ENCODE peak calls at places on chromosomes 16 and 17, in nine cellular contexts. I is CD4-positive, alpha-beta T cell; N is bronchial epithelial cell; L is nephron progenitor cell; F is epithelial cell of esophagus; B is astrocyte of the cerebellum; S is foreskin fibroblast; P is H9; R is endothelial cell. Y is an unnamed sample.

GRCh38 chr17:38761612-38762011 is 9.1 kb downstream of the PSMB3 start:
- DNase-seq in I (no peak), N (peak; percentile 36), L (peak; percentile 37), F (peak; percentile 55), B (no peak), S (no peak), P (peak; percentile 86), R (peak; percentile 63), Y (no peak)

GRCh38 chr17:63498621-63499195 is 21.8 kb downstream of the ACE start:
- DNase-seq in I (no peak), N (no peak), L (no peak), F (no peak), B (no peak), S (peak; percentile 68), P (no peak), R (no peak), Y (no peak)

GRCh38 chr16:50395763-50396710 is 27.2 kb upstream of the BRD7 start:
- DNase-seq in I (no peak), N (peak; percentile 36), L (no peak), F (peak; percentile 41), B (no peak), S (no peak), P (no peak), R (no peak), Y (no peak)

GRCh38 chr17:39634384-39634871 is 2.5 kb upstream of the STARD3 start:
- DNase-seq in I (no peak), N (peak; percentile 33), L (no peak), F (peak; percentile 57), B (peak; percentile 28), S (no peak), P (no peak), R (no peak), Y (no peak)

GRCh38 chr17:82895087-82895486 is 55.3 kb upstream of the ZNF750 start:
- DNase-seq in I (no peak), N (no peak), L (no peak), F (no peak), B (no peak), S (no peak), P (no peak), R (no peak), Y (no peak)

GRCh38 chr17:40664582-40665333 is at the start of gene KRT222:
- DNase-seq in I (no peak), N (no peak), L (peak; percentile 13), F (no peak), B (no peak), S (no peak), P (no peak), R (no peak), Y (no peak)

GRCh38 chr16:81551141-81551808 is 106.7 kb downstream of the CMIP start:
- DNase-seq in I (no peak), N (peak; percentile 87), L (no peak), F (peak; percentile 82), B (no peak), S (peak; percentile 52), P (no peak), R (no peak), Y (no peak)

GRCh38 chr17:65514541-65514940 is 46.9 kb downstream of the AXIN2 start:
- DNase-seq in I (no peak), N (peak; percentile 9), L (no peak), F (no peak), B (no peak), S (peak; percentile 45), P (no peak), R (no peak), Y (peak; percentile 32)

GRCh38 chr17:76670020-76670707 is 26.6 kb upstream of the ST6GALNAC1 start:
- DNase-seq in I (no peak), N (peak; percentile 74), L (no peak), F (peak; percentile 73), B (no peak), S (no peak), P (no peak), R (no peak), Y (no peak)

GRCh38 chr17:76671123-76671911 is 27.8 kb upstream of the ST6GALNAC1 start:
- DNase-seq in I (peak; percentile 98), N (peak; percentile 98), L (peak; percentile 98), F (peak; percentile 100), B (peak; percentile 100), S (peak; percentile 100), P (peak; percentile 100), R (peak; percentile 98), Y (peak; percentile 100)

GRCh38 chr17:76670708-76671122 is 27.2 kb upstream of the ST6GALNAC1 start:
- DNase-seq in I (no peak), N (no peak), L (no peak), F (no peak), B (no peak), S (no peak), P (no peak), R (no peak), Y (no peak)

GRCh38 chr17:76667356-76667755 is 23.8 kb upstream of the ST6GALNAC1 start:
- DNase-seq in I (no peak), N (peak; percentile 18), L (no peak), F (no peak), B (no peak), S (no peak), P (no peak), R (no peak), Y (no peak)

DNA sequence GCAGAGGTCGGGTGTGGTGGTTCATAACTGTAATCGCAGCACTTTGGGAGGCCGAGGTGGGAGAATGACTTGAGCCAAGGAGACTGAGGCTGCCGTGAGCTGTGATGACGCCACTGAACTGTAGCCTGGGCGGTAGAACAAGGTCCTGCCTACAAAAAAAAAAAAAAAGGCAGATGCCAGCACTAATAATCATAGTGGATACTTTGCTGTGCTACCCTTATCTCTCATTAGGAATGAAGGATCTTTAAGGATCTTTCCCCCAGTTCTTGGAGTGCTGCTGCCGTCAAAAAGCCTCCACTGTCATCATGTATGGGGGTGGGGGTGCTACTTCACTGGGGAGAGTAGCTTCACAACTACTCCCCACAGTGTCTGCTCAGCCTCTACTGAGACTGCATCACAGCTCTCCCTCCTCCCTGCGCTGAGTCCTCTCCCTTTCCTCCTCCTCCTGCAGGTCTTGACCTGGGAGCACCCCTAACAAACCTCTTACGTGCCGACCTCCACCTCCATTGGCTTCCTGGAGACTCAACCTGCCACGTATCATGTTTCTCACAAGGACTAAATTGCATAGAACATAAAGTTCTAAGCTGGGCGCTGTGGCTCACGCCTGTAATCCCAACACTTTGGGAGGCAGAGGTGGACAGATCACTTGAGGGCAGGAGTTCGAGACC is 24.4 kb upstream of the ST6GALNAC1 start:
- DNase-seq in I (no peak), N (peak; percentile 80), L (no peak), F (peak; percentile 45), B (no peak), S (no peak), P (no peak), R (no peak), Y (no peak)
- TF ChIP-seq CTCF in I (no peak), N (no peak), L (no peak), F (no peak), B (no peak), S (no peak), P (no peak), R (no peak), Y (no peak)

DNA sequence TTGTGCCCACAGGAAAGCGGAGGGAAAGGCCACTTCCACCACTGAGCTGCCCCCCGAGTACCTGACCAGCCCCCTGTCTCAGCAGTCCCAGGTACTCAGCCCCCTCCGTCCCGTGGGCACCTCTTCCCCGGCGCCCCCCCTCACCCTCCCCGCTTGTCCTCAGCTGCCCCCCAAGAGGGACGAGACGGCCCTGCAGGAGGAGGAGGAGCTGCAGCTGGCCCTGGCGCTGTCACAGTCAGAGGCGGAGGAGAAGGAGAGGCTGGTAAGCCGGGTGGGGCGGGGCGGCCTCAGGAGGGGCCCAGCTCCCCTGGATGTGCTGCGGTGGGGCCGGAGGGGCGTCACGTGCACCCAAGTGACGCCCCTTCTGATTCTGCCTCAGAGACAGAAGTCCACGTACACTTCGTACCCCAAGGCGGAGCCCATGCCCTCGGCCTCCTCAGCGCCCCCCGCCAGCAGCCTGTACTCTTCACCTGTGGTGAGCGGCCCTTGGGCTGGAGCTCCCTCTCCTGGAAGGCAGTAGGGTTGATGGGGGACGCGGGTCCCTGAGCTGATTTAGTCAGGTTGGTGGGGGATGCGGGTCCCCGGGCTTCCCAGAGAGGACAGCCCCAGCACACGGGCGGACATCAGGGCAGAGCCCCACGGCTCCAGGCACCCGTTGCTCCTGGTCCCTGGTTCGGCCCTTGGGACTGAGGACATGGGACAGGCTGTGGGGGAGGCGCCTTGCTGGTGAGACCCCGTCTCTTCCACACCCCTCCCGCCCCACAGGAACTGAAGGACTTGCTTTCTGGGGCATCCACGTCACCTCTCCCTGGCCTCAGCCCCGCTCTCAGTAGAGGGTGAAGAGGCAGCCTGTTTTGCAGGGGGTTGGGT is 9.4 kb upstream of the MRPL12 start:
- DNase-seq in I (no peak), N (no peak), L (no peak), F (no peak), B (no peak), S (no peak), P (peak; percentile 61), R (no peak), Y (no peak)
- TF ChIP-seq CTCF in I (no peak), N (no peak), L (no peak), F (no peak), B (no peak), S (no peak), P (peak; percentile 53), R (no peak), Y (no peak)

GRCh38 chr17:80308672-80309517 is 48.2 kb downstream of the RNF213 start:
- DNase-seq in I (peak; percentile 20), N (no peak), L (no peak), F (no peak), B (no peak), S (no peak), P (no peak), R (no peak), Y (no peak)

GRCh38 chr17:80307994-80308671 is 47.5 kb downstream of the RNF213 start:
- DNase-seq in I (peak; percentile 29), N (no peak), L (no peak), F (no peak), B (no peak), S (no peak), P (no peak), R (no peak), Y (no peak)

GRCh38 chr17:80297996-80298560 is 37.4 kb downstream of the RNF213 start:
- DNase-seq in I (no peak), N (no peak), L (no peak), F (no peak), B (no peak), S (no peak), P (no peak), R (no peak), Y (no peak)

GRCh38 chr17:80303824-80304223 is 43.2 kb downstream of the RNF213 start:
- DNase-seq in I (no peak), N (no peak), L (no peak), F (no peak), B (no peak), S (no peak), P (no peak), R (no peak), Y (no peak)
- TF ChIP-seq CTCF in I (no peak), N (no peak), L (no peak), F (no peak), B (no peak), S (no peak), P (no peak), R (no peak), Y (no peak)

GRCh38 chr17:41766135-41766534 is 20.4 kb downstream of the JUP start:
- DNase-seq in I (no peak), N (no peak), L (no peak), F (no peak), B (no peak), S (no peak), P (no peak), R (no peak), Y (no peak)

GRCh38 chr17:41767324-41768042 is 19.0 kb downstream of the JUP start:
- DNase-seq in I (no peak), N (no peak), L (no peak), F (no peak), B (no peak), S (no peak), P (no peak), R (no peak), Y (no peak)

GRCh38 chr17:41769985-41770384 is 16.5 kb downstream of the JUP start:
- DNase-seq in I (no peak), N (no peak), L (no peak), F (no peak), B (no peak), S (no peak), P (no peak), R (no peak), Y (no peak)

GRCh38 chr17:41769346-41769862 is 17.1 kb downstream of the JUP start:
- DNase-seq in I (no peak), N (no peak), L (no peak), F (no peak), B (no peak), S (no peak), P (no peak), R (no peak), Y (no peak)

DNA sequence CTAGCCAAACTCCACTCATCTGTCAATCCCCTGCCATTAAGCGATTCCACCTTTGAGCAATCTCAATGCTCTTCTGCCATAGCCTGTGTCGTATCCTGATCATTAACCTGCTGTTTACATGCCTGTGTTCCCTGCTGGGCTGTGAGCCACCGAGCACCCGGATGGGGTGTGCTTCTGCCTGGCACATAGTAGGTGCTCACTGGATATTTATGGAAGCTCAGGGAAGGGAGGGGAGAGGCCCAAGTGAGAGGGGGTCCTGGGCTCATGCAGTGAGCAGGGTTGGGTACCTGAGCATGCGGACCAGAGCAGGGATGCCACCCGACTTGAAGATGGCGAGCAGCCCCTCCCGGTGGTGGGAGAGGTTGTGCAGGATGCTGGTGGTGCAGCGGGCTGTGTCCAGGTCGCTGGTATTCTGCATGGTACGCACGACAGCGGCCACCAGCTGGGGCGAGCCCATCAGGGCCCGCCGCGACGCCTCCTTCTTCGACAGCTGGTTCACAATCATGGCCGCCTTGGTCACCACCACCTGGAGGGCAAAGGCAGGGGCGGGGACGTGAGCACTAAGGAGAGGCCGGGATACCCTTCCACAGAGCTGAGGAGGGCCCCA is 17.7 kb downstream of the JUP start:
- DNase-seq in I (no peak), N (no peak), L (no peak), F (no peak), B (no peak), S (no peak), P (no peak), R (no peak), Y (no peak)
- TF ChIP-seq CTCF in I (no peak), N (no peak), L (no peak), F (no peak), B (no peak), S (no peak), P (no peak), R (no peak), Y (no peak)

Y was measured in psoas muscle.